ENCODE peak calls at places on chromosomes 7 and 10, in four cellular contexts. One of them, this sample, is unnamed. For H3K79me2, the result is how much of the 10 kb centered on the place peaks cover.

GRCh38 chr7:123580406-123581161 is 21.0 kb upstream of the ASB15 start:
- DNase-seq in endothelial cell of umbilical vein: peak
- DNase-seq in mesendoderm: peak
- DNase-seq in fibroblast of lung: peak
- DNase-seq in this sample: no peak

GRCh38 chr7:137681657-137682562 is 164.9 kb downstream of the DGKI start:
- DNase-seq in endothelial cell of umbilical vein: no peak
- DNase-seq in mesendoderm: no peak
- DNase-seq in fibroblast of lung: peak
- DNase-seq in this sample: no peak

GRCh38 chr7:36037121-36037662 is 115.9 kb upstream of the EEPD1 start:
- DNase-seq in endothelial cell of umbilical vein: peak
- DNase-seq in mesendoderm: peak
- DNase-seq in fibroblast of lung: peak
- DNase-seq in this sample: peak

GRCh38 chr7:29825750-29826529 is 19.6 kb downstream of the WIPF3 start:
- DNase-seq in endothelial cell of umbilical vein: no peak
- DNase-seq in mesendoderm: peak
- DNase-seq in fibroblast of lung: no peak
- DNase-seq in this sample: no peak

GRCh38 chr10:86288695-86289576 is 77.7 kb downstream of the GRID1 start:
- DNase-seq in endothelial cell of umbilical vein: no peak
- DNase-seq in mesendoderm: no peak
- DNase-seq in fibroblast of lung: no peak
- DNase-seq in this sample: no peak

GRCh38 chr7:105808703-105809590 is 67.5 kb downstream of the ATXN7L1 start:
- DNase-seq in endothelial cell of umbilical vein: peak
- DNase-seq in mesendoderm: no peak
- DNase-seq in fibroblast of lung: peak
- DNase-seq in this sample: peak

GRCh38 chr10:127145173-127145572 is 51.2 kb downstream of the INSYN2A start:
- DNase-seq in endothelial cell of umbilical vein: peak
- DNase-seq in mesendoderm: no peak
- DNase-seq in fibroblast of lung: peak
- DNase-seq in this sample: no peak

GRCh38 chr7:26153823-26154783 is 2.1 kb downstream of the NFE2L3 start:
- DNase-seq in endothelial cell of umbilical vein: peak
- DNase-seq in mesendoderm: peak
- DNase-seq in fibroblast of lung: peak
- DNase-seq in this sample: no peak

GRCh38 chr10:125020871-125021270 is 78.9 kb downstream of the ZRANB1 start:
- DNase-seq in endothelial cell of umbilical vein: no peak
- DNase-seq in mesendoderm: no peak
- DNase-seq in fibroblast of lung: no peak
- DNase-seq in this sample: no peak

GRCh38 chr7:98202367-98203195 is 8.7 kb upstream of the BHLHA15 start:
- DNase-seq in endothelial cell of umbilical vein: no peak
- DNase-seq in mesendoderm: no peak
- DNase-seq in fibroblast of lung: no peak
- DNase-seq in this sample: no peak

GRCh38 chr7:24361001-24361400 is 77.0 kb downstream of the NPY start:
- DNase-seq in endothelial cell of umbilical vein: no peak
- DNase-seq in mesendoderm: no peak
- DNase-seq in fibroblast of lung: no peak
- DNase-seq in this sample: no peak

GRCh38 chr10:116088985-116089384 is 184.0 kb downstream of the GFRA1 start:
- DNase-seq in endothelial cell of umbilical vein: no peak
- DNase-seq in mesendoderm: no peak
- DNase-seq in fibroblast of lung: no peak
- DNase-seq in this sample: no peak

GRCh38 chr7:45173596-45174327 is 16.2 kb downstream of the RAMP3 start:
- DNase-seq in endothelial cell of umbilical vein: no peak
- DNase-seq in mesendoderm: no peak
- DNase-seq in fibroblast of lung: no peak
- DNase-seq in this sample: no peak

GRCh38 chr10:130714700-130715467 is 578.7 kb downstream of the GLRX3 start:
- DNase-seq in endothelial cell of umbilical vein: no peak
- DNase-seq in mesendoderm: no peak
- DNase-seq in fibroblast of lung: no peak
- DNase-seq in this sample: no peak
- H3K79me2 ChIP-seq in endothelial cell of umbilical vein: under half
- H3K79me2 ChIP-seq in mesendoderm: under half
- H3K79me2 ChIP-seq in fibroblast of lung: under half
- H3K79me2 ChIP-seq in this sample: under half

GRCh38 chr10:30993155-30993554 is 38.5 kb downstream of the ZNF438 start:
- DNase-seq in endothelial cell of umbilical vein: no peak
- DNase-seq in mesendoderm: no peak
- DNase-seq in fibroblast of lung: no peak
- DNase-seq in this sample: no peak

GRCh38 chr10:30996481-30996980 is 35.1 kb downstream of the ZNF438 start:
- DNase-seq in endothelial cell of umbilical vein: peak
- DNase-seq in mesendoderm: no peak
- DNase-seq in fibroblast of lung: no peak
- DNase-seq in this sample: no peak

GRCh38 chr10:30997536-30998252 is 34.0 kb downstream of the ZNF438 start:
- DNase-seq in endothelial cell of umbilical vein: no peak
- DNase-seq in mesendoderm: no peak
- DNase-seq in fibroblast of lung: no peak
- DNase-seq in this sample: no peak

GRCh38 chr10:30992671-30993070 is 39.0 kb downstream of the ZNF438 start:
- DNase-seq in endothelial cell of umbilical vein: no peak
- DNase-seq in mesendoderm: no peak
- DNase-seq in fibroblast of lung: no peak
- DNase-seq in this sample: no peak

GRCh38 chr10:30995081-30995480 is 36.6 kb downstream of the ZNF438 start:
- DNase-seq in endothelial cell of umbilical vein: no peak
- DNase-seq in mesendoderm: no peak
- DNase-seq in fibroblast of lung: no peak
- DNase-seq in this sample: no peak
- H3K27ac ChIP-seq in endothelial cell of umbilical vein: no peak
- H3K27ac ChIP-seq in mesendoderm: no peak
- H3K27ac ChIP-seq in fibroblast of lung: no peak
- H3K27ac ChIP-seq in this sample: no peak

GRCh38 chr10:58590152-58590551 is 77.5 kb downstream of the BICC1 start:
- DNase-seq in endothelial cell of umbilical vein: peak
- DNase-seq in mesendoderm: no peak
- DNase-seq in fibroblast of lung: peak
- DNase-seq in this sample: no peak
- H3K9ac ChIP-seq in endothelial cell of umbilical vein: no peak
- H3K9ac ChIP-seq in mesendoderm: no peak
- H3K9ac ChIP-seq in fibroblast of lung: no peak
- H3K9ac ChIP-seq in this sample: no peak

GRCh38 chr7:112938895-112939588 is 147.6 kb downstream of the GPR85 start:
- DNase-seq in endothelial cell of umbilical vein: peak
- DNase-seq in mesendoderm: peak
- DNase-seq in fibroblast of lung: peak
- DNase-seq in this sample: no peak
- H3K79me2 ChIP-seq in endothelial cell of umbilical vein: under half
- H3K79me2 ChIP-seq in mesendoderm: under half
- H3K79me2 ChIP-seq in fibroblast of lung: under half
- H3K79me2 ChIP-seq in this sample: under half

GRCh38 chr7:72404743-72405142 is 7.4 kb downstream of the CALN1 start:
- DNase-seq in endothelial cell of umbilical vein: no peak
- DNase-seq in mesendoderm: no peak
- DNase-seq in fibroblast of lung: no peak
- DNase-seq in this sample: no peak

GRCh38 chr7:72406820-72407403 is 5.2 kb downstream of the CALN1 start:
- DNase-seq in endothelial cell of umbilical vein: no peak
- DNase-seq in mesendoderm: peak
- DNase-seq in fibroblast of lung: no peak
- DNase-seq in this sample: no peak

GRCh38 chr7:72405389-72405788 is 6.7 kb downstream of the CALN1 start:
- DNase-seq in endothelial cell of umbilical vein: no peak
- DNase-seq in mesendoderm: no peak
- DNase-seq in fibroblast of lung: no peak
- DNase-seq in this sample: no peak

GRCh38 chr7:72405871-72406270 is 6.3 kb downstream of the CALN1 start:
- DNase-seq in endothelial cell of umbilical vein: no peak
- DNase-seq in mesendoderm: no peak
- DNase-seq in fibroblast of lung: no peak
- DNase-seq in this sample: no peak

DNA sequence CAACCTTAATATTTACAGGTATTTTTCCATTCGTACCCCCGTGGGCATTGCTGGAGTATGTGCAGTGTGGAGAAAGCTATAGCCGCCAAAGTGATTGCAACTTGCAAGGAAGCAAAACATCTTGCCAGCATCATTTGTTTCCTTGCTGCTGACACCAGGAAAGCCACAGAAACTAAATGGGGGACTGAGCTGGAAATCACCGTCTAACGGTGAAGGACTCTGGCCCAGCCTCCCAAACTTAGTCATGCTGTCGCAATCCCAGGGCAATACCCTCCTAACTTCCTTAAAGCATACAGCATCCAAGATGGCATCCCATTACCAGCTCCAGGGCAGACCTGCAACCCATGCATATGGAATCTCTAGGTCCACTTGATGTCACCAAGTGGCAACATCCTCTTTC is 8.5 kb downstream of the CALN1 start:
- DNase-seq in endothelial cell of umbilical vein: no peak
- DNase-seq in mesendoderm: no peak
- DNase-seq in fibroblast of lung: no peak
- DNase-seq in this sample: no peak
- H3K27ac ChIP-seq in endothelial cell of umbilical vein: no peak
- H3K27ac ChIP-seq in mesendoderm: no peak
- H3K27ac ChIP-seq in fibroblast of lung: no peak
- H3K27ac ChIP-seq in this sample: no peak

GRCh38 chr10:15857001-15857608 is 3.2 kb downstream of the MINDY3 start:
- DNase-seq in endothelial cell of umbilical vein: no peak
- DNase-seq in mesendoderm: no peak
- DNase-seq in fibroblast of lung: no peak
- DNase-seq in this sample: no peak

GRCh38 chr10:15858895-15859294 is 1.4 kb downstream of the MINDY3 start:
- DNase-seq in endothelial cell of umbilical vein: no peak
- DNase-seq in mesendoderm: no peak
- DNase-seq in fibroblast of lung: no peak
- DNase-seq in this sample: no peak

GRCh38 chr10:15860692-15861201 is 440 bp upstream of the MINDY3 start:
- DNase-seq in endothelial cell of umbilical vein: no peak
- DNase-seq in mesendoderm: no peak
- DNase-seq in fibroblast of lung: no peak
- DNase-seq in this sample: no peak

GRCh38 chr10:15859865-15860691 is at the start of gene MINDY3:
- DNase-seq in endothelial cell of umbilical vein: peak
- DNase-seq in mesendoderm: peak
- DNase-seq in fibroblast of lung: peak
- DNase-seq in this sample: peak

DNA sequence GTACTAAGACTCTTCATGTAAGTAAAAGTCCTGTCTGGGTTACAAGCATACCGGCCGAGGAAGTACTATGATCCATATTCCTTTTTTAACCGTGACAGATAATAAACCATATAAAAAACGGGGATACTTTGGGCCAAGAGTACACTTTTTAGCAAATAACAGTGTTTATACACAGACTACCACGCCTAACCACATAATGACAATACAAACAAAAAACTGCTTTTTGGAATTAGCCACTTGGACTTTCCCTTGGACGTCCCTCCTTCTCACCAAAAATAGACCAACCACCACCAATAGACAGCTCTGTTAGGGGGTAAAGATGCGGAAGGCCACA is 809 bp downstream of the MINDY3 start:
- DNase-seq in endothelial cell of umbilical vein: no peak
- DNase-seq in mesendoderm: no peak
- DNase-seq in fibroblast of lung: no peak
- DNase-seq in this sample: no peak
- H3K9ac ChIP-seq in endothelial cell of umbilical vein: peak
- H3K9ac ChIP-seq in mesendoderm: peak
- H3K9ac ChIP-seq in fibroblast of lung: peak
- H3K9ac ChIP-seq in this sample: peak

GRCh38 chr10:35588836-35589235 is 16.3 kb upstream of the GJD4 start:
- DNase-seq in endothelial cell of umbilical vein: no peak
- DNase-seq in mesendoderm: no peak
- DNase-seq in fibroblast of lung: no peak
- DNase-seq in this sample: no peak

GRCh38 chr10:35598379-35598778 is 6.8 kb upstream of the GJD4 start:
- DNase-seq in endothelial cell of umbilical vein: peak
- DNase-seq in mesendoderm: peak
- DNase-seq in fibroblast of lung: no peak
- DNase-seq in this sample: no peak

GRCh38 chr10:35595106-35595505 is 10.0 kb upstream of the GJD4 start:
- DNase-seq in endothelial cell of umbilical vein: no peak
- DNase-seq in mesendoderm: no peak
- DNase-seq in fibroblast of lung: no peak
- DNase-seq in this sample: no peak

GRCh38 chr10:35592421-35592820 is 12.7 kb upstream of the GJD4 start:
- DNase-seq in endothelial cell of umbilical vein: no peak
- DNase-seq in mesendoderm: no peak
- DNase-seq in fibroblast of lung: no peak
- DNase-seq in this sample: no peak

DNA sequence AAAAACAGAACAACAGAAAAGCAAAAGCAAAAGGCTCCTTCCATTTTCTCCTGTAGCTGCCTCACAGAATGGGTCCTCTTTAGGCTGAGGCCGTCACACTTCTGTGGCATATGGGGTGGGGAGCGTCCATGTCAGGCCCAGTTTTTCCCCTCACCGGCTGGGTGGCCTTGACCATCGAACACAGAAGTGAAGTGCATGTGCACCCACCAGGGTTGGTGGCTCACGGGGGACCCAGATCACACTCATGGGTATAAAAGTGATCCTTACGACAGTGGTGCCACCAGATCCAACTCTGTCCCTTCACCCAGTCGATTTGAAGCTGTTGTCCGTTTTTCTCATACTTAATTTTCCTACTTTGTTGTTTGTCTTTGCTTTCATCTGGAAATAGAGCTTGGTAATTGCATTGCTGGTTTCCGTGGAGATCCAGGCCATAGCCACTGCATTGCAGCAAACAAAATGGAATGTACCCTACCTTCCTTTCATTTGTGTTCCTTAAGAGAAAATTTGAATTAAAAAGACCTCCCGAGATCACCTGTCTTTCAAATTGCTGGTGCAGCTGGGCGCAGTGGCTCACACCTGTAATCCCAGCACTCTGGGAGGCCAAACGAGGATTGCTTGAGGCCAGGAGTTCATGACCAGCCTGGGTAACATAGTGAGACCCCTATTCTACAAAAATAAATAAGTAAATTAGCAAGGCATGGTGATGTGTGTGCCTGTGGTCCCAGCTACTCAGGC is 10.9 kb upstream of the GJD4 start:
- DNase-seq in endothelial cell of umbilical vein: no peak
- DNase-seq in mesendoderm: no peak
- DNase-seq in fibroblast of lung: no peak
- DNase-seq in this sample: no peak
- H3K79me2 ChIP-seq in endothelial cell of umbilical vein: under half
- H3K79me2 ChIP-seq in mesendoderm: under half
- H3K79me2 ChIP-seq in fibroblast of lung: under half
- H3K79me2 ChIP-seq in this sample: under half

This sample was measured in keratinocyte.